ENCODE peak calls at places on chromosomes 16 and 17, in five cellular contexts. G, K, U, W and M are unnamed samples.

GRCh38 chr16:88681709-88682451 is 4.4 kb downstream of the SNAI3 start:
- DNase-seq in G (no peak), K (peak; percentile 71), U (no peak), W (no peak), M (no peak)

GRCh38 chr16:89009343-89010209 is 32.6 kb upstream of the CBFA2T3 start:
- DNase-seq in G (peak; percentile 47), K (peak; percentile 25), U (peak; percentile 27), W (no peak), M (peak; percentile 77)

GRCh38 chr17:81844327-81844851 is 9.5 kb upstream of the PPP1R27 start:
- DNase-seq in G (no peak), K (no peak), U (peak; percentile 41), W (no peak), M (no peak)

GRCh38 chr17:50872710-50873424 is 6.7 kb upstream of the TOB1 start:
- DNase-seq in G (no peak), K (peak; percentile 51), U (peak; percentile 46), W (no peak), M (no peak)

GRCh38 chr17:4766199-4766598 is 5.5 kb upstream of the TM4SF5 start:
- DNase-seq in G (no peak), K (no peak), U (no peak), W (no peak), M (no peak)

GRCh38 chr16:88430185-88430523 is 22.9 kb upstream of the ZFPM1 start:
- DNase-seq in G (no peak), K (no peak), U (no peak), W (no peak), M (no peak)

GRCh38 chr16:66289986-66290385 is 76.5 kb upstream of the CDH5 start:
- DNase-seq in G (no peak), K (no peak), U (no peak), W (no peak), M (no peak)

GRCh38 chr17:1808649-1809048 is 21.1 kb downstream of the SMYD4 start:
- DNase-seq in G (no peak), K (no peak), U (no peak), W (no peak), M (no peak)

GRCh38 chr17:1362065-1362848 is 37.8 kb downstream of the YWHAE start:
- DNase-seq in G (no peak), K (peak; percentile 44), U (no peak), W (no peak), M (no peak)

GRCh38 chr16:73122604-73123386 is 74.9 kb upstream of the ZFHX3 start:
- DNase-seq in G (no peak), K (peak; percentile 34), U (no peak), W (no peak), M (no peak)

GRCh38 chr17:10668771-10669170 is 11.7 kb upstream of the MYH3 start:
- DNase-seq in G (no peak), K (no peak), U (peak; percentile 92), W (no peak), M (no peak)